ENCODE peak calls at places on chromosomes 12 and 14, in six cellular contexts. L is PC-3, P is glutamatergic neuron, D is GM13976, G is fibroblast of mammary gland, S is lower leg skin. X is an unnamed sample.

GRCh38 chr12:105444050-105444808 is 113.7 kb downstream of the C12orf75 start:
- DNase-seq in D (no peak), S (no peak), G (no peak), P (no peak), L (no peak), X (no peak)

GRCh38 chr12:126747530-126748149 is 1519.3 kb upstream of the TMEM132C start:
- DNase-seq in L (peak; percentile 66), S (no peak), P (peak; percentile 54), G (peak; percentile 16), D (peak; percentile 44), X (peak; percentile 31)

GRCh38 chr12:113098428-113099028 is 37.0 kb downstream of the RASAL1 start:
- DNase-seq in L (peak; percentile 99), G (peak; percentile 90), D (peak; percentile 85), S (peak; percentile 97), P (peak; percentile 85), X (peak; percentile 87)

GRCh38 chr14:104979758-104980591 is 1.8 kb upstream of the AHNAK2 start:
- DNase-seq in S (no peak), D (no peak), L (peak; percentile 82), G (no peak), P (no peak), X (no peak)

GRCh38 chr12:5247144-5247543 is 184.8 kb upstream of the NTF3 start:
- DNase-seq in G (no peak), L (no peak), D (no peak), P (no peak), S (no peak), X (no peak)

GRCh38 chr14:22266683-22267082 is 322.3 kb downstream of the DAD1 start:
- DNase-seq in S (no peak), G (no peak), L (peak; percentile 58), D (no peak), P (no peak), X (no peak)

GRCh38 chr12:45217846-45218245 is 2.0 kb downstream of the ANO6 start:
- DNase-seq in G (no peak), D (no peak), S (no peak), P (no peak), L (no peak), X (no peak)

GRCh38 chr12:67091204-67091603 is 178.0 kb upstream of the CAND1 start:
- DNase-seq in L (no peak), G (no peak), D (no peak), S (no peak), P (no peak), X (no peak)

GRCh38 chr12:11650697-11651281 is 1.3 kb downstream of the ETV6 start:
- DNase-seq in L (peak; percentile 38), D (no peak), P (no peak), S (no peak), G (peak; percentile 46), X (peak; percentile 35)

GRCh38 chr14:91032250-91032649 is 28.2 kb downstream of the RPS6KA5 start:
- DNase-seq in L (no peak), P (no peak), S (no peak), G (no peak), D (no peak), X (no peak)

GRCh38 chr12:101018540-101018939 is 191.5 kb downstream of the SLC5A8 start:
- DNase-seq in S (no peak), G (peak; percentile 82), L (peak; percentile 89), P (no peak), D (no peak), X (no peak)

GRCh38 chr12:4934651-4935050 is 24.9 kb downstream of the KCNA1 start:
- DNase-seq in S (no peak), G (peak; percentile 47), D (no peak), P (no peak), L (peak; percentile 30), X (no peak)

GRCh38 chr14:74469548-74470518 is 23.3 kb downstream of the NPC2 start:
- DNase-seq in G (no peak), S (no peak), P (no peak), L (no peak), D (no peak), X (no peak)

GRCh38 chr12:6949063-6949594 is 2.0 kb upstream of the PTPN6 start:
- DNase-seq in S (no peak), P (no peak), G (no peak), L (no peak), D (no peak), X (no peak)
- TF ChIP-seq CTCF in S (no peak), P (no peak), G (no peak), L (peak; percentile 20), D (no peak), X (peak; percentile 26)

GRCh38 chr12:103520686-103521215 is 25.0 kb upstream of the C12orf42 start:
- DNase-seq in D (no peak), L (no peak), G (no peak), S (no peak), P (no peak), X (no peak)

GRCh38 chr12:103519632-103520031 is 23.9 kb upstream of the C12orf42 start:
- DNase-seq in P (no peak), S (no peak), L (no peak), G (no peak), D (no peak), X (no peak)

GRCh38 chr12:103529306-103529705 is 33.5 kb upstream of the C12orf42 start:
- DNase-seq in S (no peak), L (no peak), D (no peak), G (no peak), P (no peak), X (no peak)

GRCh38 chr12:103523771-103524170 is 28.0 kb upstream of the C12orf42 start:
- DNase-seq in D (no peak), P (no peak), G (no peak), L (no peak), S (no peak), X (no peak)

GRCh38 chr12:103524238-103524875 is 28.6 kb upstream of the C12orf42 start:
- DNase-seq in D (no peak), G (no peak), L (no peak), S (no peak), P (no peak), X (no peak)
- TF ChIP-seq CTCF in D (no peak), G (no peak), L (no peak), S (no peak), P (no peak), X (no peak)

DNA sequence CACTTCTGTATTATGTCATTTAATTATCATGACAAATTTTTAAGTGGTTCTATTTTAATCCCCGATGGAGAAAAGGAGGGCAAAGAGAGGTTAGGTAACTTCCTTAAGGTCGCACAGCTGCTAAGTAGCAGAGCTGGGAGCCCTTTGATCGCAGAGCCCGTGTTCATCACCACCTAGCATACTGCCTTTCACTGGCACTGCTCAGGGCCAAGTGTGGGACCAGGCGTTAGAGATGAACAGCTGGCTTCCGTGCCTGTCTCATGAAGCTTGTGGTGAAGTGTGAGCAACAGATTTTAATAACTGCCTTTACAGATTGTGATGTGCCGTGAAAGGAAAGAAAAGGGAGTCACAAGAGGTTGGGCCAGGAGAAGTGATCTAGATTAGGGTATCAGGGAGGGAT is 273.6 kb downstream of the AKAP6 start:
- DNase-seq in P (no peak), G (no peak), D (no peak), S (no peak), L (no peak), X (no peak)
- TF ChIP-seq CTCF in P (no peak), G (no peak), D (no peak), S (no peak), L (no peak), X (no peak)

GRCh38 chr12:19778822-19779221 is 339.5 kb downstream of the AEBP2 start:
- DNase-seq in D (no peak), L (no peak), S (no peak), P (no peak), G (no peak), X (no peak)
- TF ChIP-seq CTCF in D (no peak), L (peak; percentile 8), S (no peak), P (no peak), G (peak; percentile 1), X (no peak)

X was measured in GM13977.